ENCODE peak calls at places on chromosomes 2 and 18, in four cellular contexts. L is trophoblast cell, J is HCT116, Z is A549. P is an unnamed sample.

GRCh38 chr18:27109403-27109802 is 75.7 kb downstream of the CHST9 start:
- DNase-seq in L (no peak), J (no peak), Z (no peak), P (no peak)

GRCh38 chr2:24304098-24304497 is 56.2 kb downstream of the ITSN2 start:
- DNase-seq in L (no peak), J (no peak), Z (no peak), P (no peak)

GRCh38 chr2:111667542-111668273 is 216.3 kb downstream of the ANAPC1 start:
- DNase-seq in L (peak; percentile 29), J (no peak), Z (no peak), P (no peak)

GRCh38 chr2:168694876-168695275 is 107.6 kb upstream of the NOSTRIN start:
- DNase-seq in L (no peak), J (no peak), Z (no peak), P (no peak)

GRCh38 chr2:25274868-25275574 is 66.7 kb downstream of the DNMT3A start:
- DNase-seq in L (no peak), J (no peak), Z (no peak), P (peak; percentile 40)

GRCh38 chr2:128452536-128453530 is 134.2 kb upstream of the HS6ST1 start:
- DNase-seq in L (no peak), J (no peak), Z (no peak), P (no peak)

GRCh38 chr2:222791946-222792649 is 68.7 kb upstream of the ACSL3 start:
- DNase-seq in L (no peak), J (no peak), Z (no peak), P (no peak)

GRCh38 chr2:26720322-26721166 is 28.0 kb downstream of the KCNK3 start:
- DNase-seq in L (no peak), J (peak; percentile 29), Z (peak; percentile 86), P (no peak)

GRCh38 chr18:28147674-28148171 is 29.2 kb downstream of the CDH2 start:
- DNase-seq in L (no peak), J (no peak), Z (no peak), P (no peak)

GRCh38 chr2:166091439-166091838 is 36.4 kb downstream of the SCN1A start:
- DNase-seq in L (no peak), J (no peak), Z (no peak), P (no peak)

DNA sequence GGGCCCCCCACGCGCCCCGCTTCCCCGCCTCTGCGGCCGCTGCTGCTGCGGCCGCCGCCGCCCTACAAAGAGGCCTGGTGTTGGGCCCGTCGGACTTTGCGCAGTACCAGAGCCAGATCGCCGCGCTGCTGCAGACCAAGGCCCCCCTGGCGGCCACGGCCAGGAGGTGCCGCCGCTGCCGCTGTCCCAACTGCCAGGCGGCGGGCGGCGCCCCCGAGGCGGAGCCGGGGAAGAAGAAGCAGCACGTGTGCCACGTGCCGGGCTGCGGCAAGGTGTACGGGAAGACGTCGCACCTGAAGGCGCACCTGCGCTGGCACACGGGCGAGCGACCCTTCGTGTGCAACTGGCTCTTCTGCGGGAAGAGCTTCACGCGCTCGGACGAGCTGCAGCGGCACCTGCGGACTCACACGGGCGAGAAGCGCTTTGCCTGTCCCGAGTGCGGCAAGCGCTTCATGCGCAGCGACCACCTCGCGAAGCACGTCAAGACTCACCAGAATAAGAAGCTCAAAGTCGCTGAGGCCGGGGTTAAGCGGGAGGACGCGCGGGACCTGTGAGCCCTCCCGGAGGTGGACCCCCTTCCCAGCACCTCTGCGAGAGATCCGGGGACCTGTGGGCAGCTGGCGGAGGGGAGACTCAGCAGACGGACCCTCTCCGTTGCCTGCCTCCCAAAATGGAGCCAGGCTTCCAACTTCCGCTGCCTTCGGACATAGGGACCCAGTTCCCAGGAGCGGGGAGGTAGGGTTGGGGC is 1.9 kb downstream of the SP5 start:
- DNase-seq in L (no peak), J (no peak), Z (peak; percentile 66), P (no peak)
- H3K4me3 ChIP-seq in L (no peak overlapping the region), J (no peak overlapping the region), Z (peak overlapping the region; percentile 51), P (no peak overlapping the region)

GRCh38 chr18:24052053-24052452 is 37.5 kb downstream of the TTC39C start:
- DNase-seq in L (no peak), J (no peak), Z (peak; percentile 36), P (no peak)
- H3K4me3 ChIP-seq in L (no peak overlapping the region), J (no peak overlapping the region), Z (peak overlapping the region; percentile 28), P (no peak overlapping the region)

DNA sequence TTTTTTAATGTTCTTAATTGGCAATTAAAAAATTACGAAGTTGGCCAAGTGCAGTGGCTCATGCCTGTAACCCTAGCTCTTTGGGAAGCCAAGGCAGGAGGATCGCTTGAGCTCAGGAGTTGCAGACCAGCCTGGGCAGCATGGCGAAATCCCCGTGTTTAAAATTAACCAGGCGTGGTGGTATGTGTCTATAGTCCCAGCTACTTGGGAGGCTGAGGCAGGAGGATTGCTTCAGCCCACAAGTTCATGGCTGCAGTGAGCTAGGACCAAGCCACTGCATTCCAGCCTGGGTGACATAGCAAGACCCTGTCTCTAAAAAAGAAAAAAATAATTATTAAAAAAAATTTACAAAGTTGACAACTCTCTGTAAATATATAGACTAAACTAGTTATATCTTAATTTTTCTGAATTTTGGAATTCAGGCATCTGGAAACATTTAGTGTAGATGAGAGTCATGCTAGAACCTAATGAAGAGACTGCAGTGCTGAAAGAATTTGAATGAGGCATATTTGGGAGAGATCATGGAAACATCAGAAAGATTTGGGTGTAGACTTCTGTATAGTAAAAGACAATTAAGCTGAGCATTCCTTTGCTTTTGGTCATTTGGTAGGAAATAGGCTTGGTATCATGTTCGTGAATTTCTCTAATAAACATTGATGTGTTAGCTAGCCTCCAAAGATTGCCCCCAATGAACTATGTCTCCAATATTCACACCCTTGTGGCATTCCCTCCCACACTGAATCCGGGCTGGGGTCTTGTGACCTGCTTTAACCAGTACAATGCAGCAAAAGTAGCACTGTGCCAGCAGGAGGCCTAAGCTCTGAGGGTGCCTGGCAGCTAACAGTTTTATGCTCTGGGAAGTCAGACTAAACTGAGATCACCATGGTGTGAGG is 4.2 kb upstream of the ROCK1 start:
- DNase-seq in L (no peak), J (no peak), Z (no peak), P (no peak)
- H3K4me3 ChIP-seq in L (no peak overlapping the region), J (no peak overlapping the region), Z (no peak overlapping the region), P (no peak overlapping the region)

DNA sequence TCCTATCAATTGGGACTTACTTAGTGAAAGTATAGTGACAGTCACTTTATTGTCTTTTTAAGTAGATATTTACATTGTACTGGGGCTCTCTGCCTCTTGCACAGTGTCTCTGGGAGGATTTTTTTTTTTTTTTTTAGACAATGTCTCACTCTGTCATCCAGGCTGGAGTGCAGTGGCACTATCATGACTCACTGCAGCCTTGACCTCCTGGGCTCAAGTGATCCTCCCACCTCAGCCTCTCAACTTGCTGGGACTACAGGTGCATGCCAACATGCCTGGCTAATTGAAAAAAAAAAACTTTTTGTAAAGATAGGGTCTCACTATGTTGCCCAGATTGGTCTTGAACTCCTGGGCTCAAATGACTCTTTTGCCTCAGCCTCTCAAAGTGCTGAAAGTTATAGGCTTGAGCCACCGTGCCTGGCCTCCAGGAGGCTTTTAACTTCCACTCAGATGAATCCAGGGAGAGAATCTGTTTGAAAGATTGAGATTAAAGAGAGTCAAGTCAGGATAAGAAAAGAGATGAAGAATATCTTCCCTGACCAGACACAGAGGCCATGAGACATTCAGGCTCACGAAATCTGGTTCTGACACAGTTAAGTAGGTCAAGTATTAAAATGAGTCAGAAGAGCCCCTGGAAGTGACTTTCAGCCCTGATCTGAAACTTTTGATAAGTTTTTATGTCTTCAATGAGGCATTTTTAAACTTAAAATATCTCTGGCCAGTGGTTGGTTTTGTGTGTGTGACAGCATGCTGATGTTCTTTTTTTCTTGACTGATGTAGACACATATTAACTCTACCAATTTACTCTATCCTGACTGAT is 18.3 kb downstream of the ARHGEF33 start:
- DNase-seq in L (peak; percentile 4), J (no peak), Z (no peak), P (no peak)
- H3K4me3 ChIP-seq in L (no peak overlapping the region), J (no peak overlapping the region), Z (no peak overlapping the region), P (no peak overlapping the region)

DNA sequence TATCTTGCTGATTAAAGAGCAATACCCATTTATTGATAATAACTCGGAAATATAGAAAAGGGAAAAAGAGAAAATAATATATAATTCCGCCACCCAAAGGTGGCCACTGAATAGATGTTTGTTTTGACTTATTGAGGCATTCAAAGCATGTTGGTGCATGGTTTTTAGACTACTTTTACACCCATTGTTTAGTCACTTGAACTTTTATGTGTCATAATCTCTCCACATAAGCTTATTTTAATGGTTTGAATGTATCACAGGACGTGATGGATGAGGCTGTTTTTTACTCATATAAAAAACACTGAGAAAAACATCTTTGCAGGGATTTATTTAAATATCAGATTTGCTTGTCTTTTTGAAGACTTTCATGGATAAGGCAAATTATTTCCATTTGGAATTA is 120.4 kb downstream of the ACKR3 start:
- DNase-seq in L (no peak), J (no peak), Z (no peak), P (no peak)
- H3K4me3 ChIP-seq in L (no peak overlapping the region), J (no peak overlapping the region), Z (no peak overlapping the region), P (no peak overlapping the region)

GRCh38 chr2:104026726-104027125 is 827.2 kb upstream of the POU3F3 start:
- DNase-seq in L (no peak), J (no peak), Z (no peak), P (no peak)
- H3K4me3 ChIP-seq in L (no peak overlapping the region), J (no peak overlapping the region), Z (no peak overlapping the region), P (no peak overlapping the region)

GRCh38 chr2:190532581-190532980 is 1.9 kb downstream of the NEMP2 start:
- DNase-seq in L (no peak), J (no peak), Z (no peak), P (peak; percentile 58)
- H3K4me3 ChIP-seq in L (no peak overlapping the region), J (no peak overlapping the region), Z (no peak overlapping the region), P (no peak overlapping the region)

GRCh38 chr2:181774601-181775179 is 94.4 kb upstream of the NEUROD1 start:
- DNase-seq in L (peak; percentile 42), J (no peak), Z (no peak), P (no peak)
- H3K4me3 ChIP-seq in L (no peak overlapping the region), J (no peak overlapping the region), Z (no peak overlapping the region), P (no peak overlapping the region)